ENCODE peak calls at places on chromosome 6, in nine cellular contexts. Q is activated T-cell treated with anti-CD3 and anti-CD28 coated beads, Interleukin-2, amount 50 U/mL, for 24 hours; K is prostate gland; B is EL; A is Panc1; V is stimulated activated CD8-positive, alpha-beta memory T cell treated with anti-CD3 and anti-CD28 coated beads, Interleukin-15, amount 100 ng/mL, for 48 hours; T is lung; S is central memory CD4-positive, alpha-beta T cell; I is mucosa of descending colon. D is an unnamed sample.

GRCh38 chr6:11727995-11728961 is 50.3 kb downstream of the ADTRP start:
- DNase-seq in Q (peak; percentile 59), K (no peak), B (no peak), A (no peak), V (no peak), T (no peak), S (peak; percentile 42), I (no peak), D (no peak)

GRCh38 chr6:119348308-119349040 is 1.1 kb downstream of the MAN1A1 start:
- DNase-seq in Q (peak; percentile 67), K (no peak), B (peak; percentile 19), A (no peak), V (no peak), T (no peak), S (peak; percentile 31), I (peak; percentile 76), D (peak; percentile 77)

GRCh38 chr6:37319156-37319555 is 34.6 kb upstream of the RNF8 start:
- DNase-seq in Q (no peak), K (no peak), B (no peak), A (no peak), V (no peak), T (no peak), S (no peak), I (no peak), D (no peak)

GRCh38 chr6:30881392-30881986 is 2.8 kb upstream of the DDR1 start:
- DNase-seq in Q (no peak), K (no peak), B (no peak), A (no peak), V (no peak), T (no peak), S (no peak), I (no peak), D (peak; percentile 18)

GRCh38 chr6:43627008-43627825 is 1.8 kb downstream of the GTPBP2 start:
- DNase-seq in Q (peak; percentile 18), K (peak; percentile 28), B (peak; percentile 98), A (peak; percentile 90), V (no peak), T (peak; percentile 90), S (no peak), I (no peak), D (peak; percentile 36)

GRCh38 chr6:69863766-69864165 is 2.6 kb upstream of the COL19A1 start:
- DNase-seq in Q (no peak), K (no peak), B (no peak), A (no peak), V (no peak), T (no peak), S (no peak), I (no peak), D (no peak)

GRCh38 chr6:167995731-167996151 is 1.7 kb upstream of the KIF25 start:
- DNase-seq in Q (no peak), K (no peak), B (no peak), A (no peak), V (no peak), T (no peak), S (no peak), I (no peak), D (no peak)

GRCh38 chr6:164396071-164397047 is 913.0 kb downstream of the C6orf118 start:
- DNase-seq in Q (no peak), K (no peak), B (peak; percentile 1), A (no peak), V (no peak), T (no peak), S (no peak), I (no peak), D (no peak)

GRCh38 chr6:156197513-156197912 is 579.7 kb upstream of the ARID1B start:
- DNase-seq in Q (no peak), K (no peak), B (no peak), A (no peak), V (no peak), T (no peak), S (peak; percentile 20), I (no peak), D (no peak)

GRCh38 chr6:163667372-163668060 is 253.0 kb downstream of the QKI start:
- DNase-seq in Q (no peak), K (no peak), B (peak; percentile 51), A (no peak), V (no peak), T (peak; percentile 59), S (no peak), I (no peak), D (peak; percentile 76)

GRCh38 chr6:46655803-46656202 is 3.0 kb downstream of the SLC25A27 start:
- DNase-seq in Q (no peak), K (no peak), B (no peak), A (no peak), V (no peak), T (no peak), S (no peak), I (no peak), D (no peak)

GRCh38 chr6:52999456-52999855 is 4.4 kb upstream of the GSTA4 start:
- DNase-seq in Q (no peak), K (no peak), B (no peak), A (no peak), V (no peak), T (no peak), S (no peak), I (no peak), D (no peak)

GRCh38 chr6:125220712-125221111 is 67.1 kb downstream of the TPD52L1 start:
- DNase-seq in Q (no peak), K (peak; percentile 8), B (no peak), A (no peak), V (no peak), T (no peak), S (no peak), I (no peak), D (no peak)

GRCh38 chr6:167825759-167826229 is 917 bp upstream of the AFDN start:
- DNase-seq in Q (peak; percentile 44), K (peak; percentile 80), B (peak; percentile 56), A (no peak), V (no peak), T (peak; percentile 67), S (no peak), I (peak; percentile 87), D (peak; percentile 89)

GRCh38 chr6:159099311-159099710 is 54.5 kb upstream of the TAGAP start:
- DNase-seq in Q (peak; percentile 40), K (no peak), B (no peak), A (no peak), V (no peak), T (no peak), S (no peak), I (no peak), D (no peak)

GRCh38 chr6:14002176-14002947 is 77.6 kb downstream of the RNF182 start:
- DNase-seq in Q (no peak), K (no peak), B (no peak), A (no peak), V (no peak), T (no peak), S (no peak), I (no peak), D (no peak)

GRCh38 chr6:105402981-105403935 is at the start of gene PREP:
- DNase-seq in Q (peak; percentile 90), K (peak; percentile 83), B (peak; percentile 90), A (peak; percentile 70), V (peak; percentile 83), T (peak; percentile 87), S (peak; percentile 79), I (peak; percentile 93), D (peak; percentile 94)

GRCh38 chr6:26225848-26226590 is 138.8 kb downstream of the HFE start:
- DNase-seq in Q (no peak), K (no peak), B (no peak), A (no peak), V (no peak), T (no peak), S (no peak), I (no peak), D (no peak)

GRCh38 chr6:100504786-100505737 is 40.3 kb upstream of the SIM1 start:
- DNase-seq in Q (no peak), K (no peak), B (peak; percentile 92), A (peak; percentile 36), V (no peak), T (no peak), S (no peak), I (no peak), D (no peak)

GRCh38 chr6:170497845-170498281 is 55.2 kb downstream of the PSMB1 start:
- DNase-seq in Q (no peak), K (no peak), B (no peak), A (no peak), V (no peak), T (no peak), S (no peak), I (no peak), D (no peak)

D was measured in Peyer's patch.